ENCODE peak calls at places on chromosome 3, in eight cellular contexts. One of them, this sample, is unnamed.

GRCh38 chr3:103437850-103438249 is 1003.0 kb downstream of the ZPLD1 start:
- ATAC-seq in effector memory CD8-positive, alpha-beta T cell: no peak
- ATAC-seq in stimulated activated naive B cell treated with anti-CD40 and anti-IgM and Interleukin-4, amounts not matched to agents 10 μg/mL and 1 μg/mL and 100 μg/mL, for 72 hours: no peak
- ATAC-seq in Right ventricle myocardium inferior: no peak
- ATAC-seq in CD8-positive, alpha-beta T cell: no peak
- ATAC-seq in upper lobe of left lung: no peak
- ATAC-seq in naive thymus-derived CD4-positive, alpha-beta T cell: no peak
- ATAC-seq in activated T-helper 17 cell treated with anti-CD3 and anti-CD28 coated beads, Interleukin-2, amount 50 U/mL, for 72 hours: no peak
- ATAC-seq in this sample: no peak

GRCh38 chr3:157360044-157360443 is 76.6 kb upstream of the PTX3 start:
- ATAC-seq in effector memory CD8-positive, alpha-beta T cell: no peak
- ATAC-seq in stimulated activated naive B cell treated with anti-CD40 and anti-IgM and Interleukin-4, amounts not matched to agents 10 μg/mL and 1 μg/mL and 100 μg/mL, for 72 hours: no peak
- ATAC-seq in Right ventricle myocardium inferior: no peak
- ATAC-seq in CD8-positive, alpha-beta T cell: no peak
- ATAC-seq in upper lobe of left lung: peak; percentile 35
- ATAC-seq in naive thymus-derived CD4-positive, alpha-beta T cell: no peak
- ATAC-seq in activated T-helper 17 cell treated with anti-CD3 and anti-CD28 coated beads, Interleukin-2, amount 50 U/mL, for 72 hours: no peak
- ATAC-seq in this sample: no peak

GRCh38 chr3:168066882-168067281 is 28.8 kb downstream of the GOLIM4 start:
- ATAC-seq in effector memory CD8-positive, alpha-beta T cell: no peak
- ATAC-seq in stimulated activated naive B cell treated with anti-CD40 and anti-IgM and Interleukin-4, amounts not matched to agents 10 μg/mL and 1 μg/mL and 100 μg/mL, for 72 hours: no peak
- ATAC-seq in Right ventricle myocardium inferior: no peak
- ATAC-seq in CD8-positive, alpha-beta T cell: no peak
- ATAC-seq in upper lobe of left lung: no peak
- ATAC-seq in naive thymus-derived CD4-positive, alpha-beta T cell: no peak
- ATAC-seq in activated T-helper 17 cell treated with anti-CD3 and anti-CD28 coated beads, Interleukin-2, amount 50 U/mL, for 72 hours: no peak
- ATAC-seq in this sample: no peak

GRCh38 chr3:52240059-52240885 is 1.3 kb upstream of the TWF2 start:
- ATAC-seq in effector memory CD8-positive, alpha-beta T cell: no peak
- ATAC-seq in stimulated activated naive B cell treated with anti-CD40 and anti-IgM and Interleukin-4, amounts not matched to agents 10 μg/mL and 1 μg/mL and 100 μg/mL, for 72 hours: no peak
- ATAC-seq in Right ventricle myocardium inferior: peak; percentile 3
- ATAC-seq in CD8-positive, alpha-beta T cell: no peak
- ATAC-seq in upper lobe of left lung: peak; percentile 41
- ATAC-seq in naive thymus-derived CD4-positive, alpha-beta T cell: no peak
- ATAC-seq in activated T-helper 17 cell treated with anti-CD3 and anti-CD28 coated beads, Interleukin-2, amount 50 U/mL, for 72 hours: peak; percentile 54
- ATAC-seq in this sample: peak; percentile 29

GRCh38 chr3:49717539-49718418 is 1.7 kb downstream of the AMIGO3 start:
- ATAC-seq in effector memory CD8-positive, alpha-beta T cell: no peak
- ATAC-seq in stimulated activated naive B cell treated with anti-CD40 and anti-IgM and Interleukin-4, amounts not matched to agents 10 μg/mL and 1 μg/mL and 100 μg/mL, for 72 hours: no peak
- ATAC-seq in Right ventricle myocardium inferior: no peak
- ATAC-seq in CD8-positive, alpha-beta T cell: no peak
- ATAC-seq in upper lobe of left lung: no peak
- ATAC-seq in naive thymus-derived CD4-positive, alpha-beta T cell: no peak
- ATAC-seq in activated T-helper 17 cell treated with anti-CD3 and anti-CD28 coated beads, Interleukin-2, amount 50 U/mL, for 72 hours: no peak
- ATAC-seq in this sample: no peak

GRCh38 chr3:185982632-185983031 is 44.8 kb upstream of the TRA2B start:
- ATAC-seq in effector memory CD8-positive, alpha-beta T cell: no peak
- ATAC-seq in stimulated activated naive B cell treated with anti-CD40 and anti-IgM and Interleukin-4, amounts not matched to agents 10 μg/mL and 1 μg/mL and 100 μg/mL, for 72 hours: no peak
- ATAC-seq in Right ventricle myocardium inferior: no peak
- ATAC-seq in CD8-positive, alpha-beta T cell: no peak
- ATAC-seq in upper lobe of left lung: no peak
- ATAC-seq in naive thymus-derived CD4-positive, alpha-beta T cell: no peak
- ATAC-seq in activated T-helper 17 cell treated with anti-CD3 and anti-CD28 coated beads, Interleukin-2, amount 50 U/mL, for 72 hours: no peak
- ATAC-seq in this sample: no peak

GRCh38 chr3:113753376-113753985 is 6.6 kb downstream of the ATP6V1A start:
- ATAC-seq in effector memory CD8-positive, alpha-beta T cell: no peak
- ATAC-seq in stimulated activated naive B cell treated with anti-CD40 and anti-IgM and Interleukin-4, amounts not matched to agents 10 μg/mL and 1 μg/mL and 100 μg/mL, for 72 hours: no peak
- ATAC-seq in Right ventricle myocardium inferior: no peak
- ATAC-seq in CD8-positive, alpha-beta T cell: no peak
- ATAC-seq in upper lobe of left lung: no peak
- ATAC-seq in naive thymus-derived CD4-positive, alpha-beta T cell: no peak
- ATAC-seq in activated T-helper 17 cell treated with anti-CD3 and anti-CD28 coated beads, Interleukin-2, amount 50 U/mL, for 72 hours: no peak
- ATAC-seq in this sample: no peak

GRCh38 chr3:140920029-140920428 is 21.6 kb upstream of the SLC25A36 start:
- ATAC-seq in effector memory CD8-positive, alpha-beta T cell: no peak
- ATAC-seq in stimulated activated naive B cell treated with anti-CD40 and anti-IgM and Interleukin-4, amounts not matched to agents 10 μg/mL and 1 μg/mL and 100 μg/mL, for 72 hours: no peak
- ATAC-seq in Right ventricle myocardium inferior: no peak
- ATAC-seq in CD8-positive, alpha-beta T cell: no peak
- ATAC-seq in upper lobe of left lung: no peak
- ATAC-seq in naive thymus-derived CD4-positive, alpha-beta T cell: no peak
- ATAC-seq in activated T-helper 17 cell treated with anti-CD3 and anti-CD28 coated beads, Interleukin-2, amount 50 U/mL, for 72 hours: no peak
- ATAC-seq in this sample: no peak

GRCh38 chr3:46188708-46189107 is 19.4 kb downstream of the CCR1 start:
- ATAC-seq in effector memory CD8-positive, alpha-beta T cell: no peak
- ATAC-seq in stimulated activated naive B cell treated with anti-CD40 and anti-IgM and Interleukin-4, amounts not matched to agents 10 μg/mL and 1 μg/mL and 100 μg/mL, for 72 hours: no peak
- ATAC-seq in Right ventricle myocardium inferior: no peak
- ATAC-seq in CD8-positive, alpha-beta T cell: no peak
- ATAC-seq in upper lobe of left lung: no peak
- ATAC-seq in naive thymus-derived CD4-positive, alpha-beta T cell: no peak
- ATAC-seq in activated T-helper 17 cell treated with anti-CD3 and anti-CD28 coated beads, Interleukin-2, amount 50 U/mL, for 72 hours: no peak
- ATAC-seq in this sample: no peak

GRCh38 chr3:109023656-109024254 is 70.1 kb upstream of the GUCA1C start:
- ATAC-seq in effector memory CD8-positive, alpha-beta T cell: peak; percentile 51
- ATAC-seq in stimulated activated naive B cell treated with anti-CD40 and anti-IgM and Interleukin-4, amounts not matched to agents 10 μg/mL and 1 μg/mL and 100 μg/mL, for 72 hours: peak; percentile 66
- ATAC-seq in Right ventricle myocardium inferior: no peak
- ATAC-seq in CD8-positive, alpha-beta T cell: peak; percentile 40
- ATAC-seq in upper lobe of left lung: peak; percentile 59
- ATAC-seq in naive thymus-derived CD4-positive, alpha-beta T cell: peak; percentile 60
- ATAC-seq in activated T-helper 17 cell treated with anti-CD3 and anti-CD28 coated beads, Interleukin-2, amount 50 U/mL, for 72 hours: no peak
- ATAC-seq in this sample: no peak

GRCh38 chr3:150733936-150734794 is 28.8 kb downstream of the SIAH2 start:
- ATAC-seq in effector memory CD8-positive, alpha-beta T cell: no peak
- ATAC-seq in stimulated activated naive B cell treated with anti-CD40 and anti-IgM and Interleukin-4, amounts not matched to agents 10 μg/mL and 1 μg/mL and 100 μg/mL, for 72 hours: no peak
- ATAC-seq in Right ventricle myocardium inferior: peak; percentile 17
- ATAC-seq in CD8-positive, alpha-beta T cell: no peak
- ATAC-seq in upper lobe of left lung: peak; percentile 23
- ATAC-seq in naive thymus-derived CD4-positive, alpha-beta T cell: no peak
- ATAC-seq in activated T-helper 17 cell treated with anti-CD3 and anti-CD28 coated beads, Interleukin-2, amount 50 U/mL, for 72 hours: no peak
- ATAC-seq in this sample: no peak

GRCh38 chr3:64460877-64461276 is 226.9 kb downstream of the ADAMTS9 start:
- ATAC-seq in effector memory CD8-positive, alpha-beta T cell: no peak
- ATAC-seq in stimulated activated naive B cell treated with anti-CD40 and anti-IgM and Interleukin-4, amounts not matched to agents 10 μg/mL and 1 μg/mL and 100 μg/mL, for 72 hours: no peak
- ATAC-seq in Right ventricle myocardium inferior: no peak
- ATAC-seq in CD8-positive, alpha-beta T cell: no peak
- ATAC-seq in upper lobe of left lung: no peak
- ATAC-seq in naive thymus-derived CD4-positive, alpha-beta T cell: no peak
- ATAC-seq in activated T-helper 17 cell treated with anti-CD3 and anti-CD28 coated beads, Interleukin-2, amount 50 U/mL, for 72 hours: no peak
- ATAC-seq in this sample: no peak

GRCh38 chr3:52218454-52218853 is 7.0 kb downstream of the TLR9 start:
- ATAC-seq in effector memory CD8-positive, alpha-beta T cell: peak; percentile 36
- ATAC-seq in stimulated activated naive B cell treated with anti-CD40 and anti-IgM and Interleukin-4, amounts not matched to agents 10 μg/mL and 1 μg/mL and 100 μg/mL, for 72 hours: no peak
- ATAC-seq in Right ventricle myocardium inferior: no peak
- ATAC-seq in CD8-positive, alpha-beta T cell: peak; percentile 8
- ATAC-seq in upper lobe of left lung: no peak
- ATAC-seq in naive thymus-derived CD4-positive, alpha-beta T cell: no peak
- ATAC-seq in activated T-helper 17 cell treated with anti-CD3 and anti-CD28 coated beads, Interleukin-2, amount 50 U/mL, for 72 hours: peak; percentile 27
- ATAC-seq in this sample: no peak

GRCh38 chr3:169619793-169620192 is 43.7 kb downstream of the MECOM start:
- ATAC-seq in effector memory CD8-positive, alpha-beta T cell: no peak
- ATAC-seq in stimulated activated naive B cell treated with anti-CD40 and anti-IgM and Interleukin-4, amounts not matched to agents 10 μg/mL and 1 μg/mL and 100 μg/mL, for 72 hours: no peak
- ATAC-seq in Right ventricle myocardium inferior: no peak
- ATAC-seq in CD8-positive, alpha-beta T cell: no peak
- ATAC-seq in upper lobe of left lung: no peak
- ATAC-seq in naive thymus-derived CD4-positive, alpha-beta T cell: no peak
- ATAC-seq in activated T-helper 17 cell treated with anti-CD3 and anti-CD28 coated beads, Interleukin-2, amount 50 U/mL, for 72 hours: no peak
- ATAC-seq in this sample: no peak

GRCh38 chr3:107661447-107662108 is 138.8 kb downstream of the BBX start:
- ATAC-seq in effector memory CD8-positive, alpha-beta T cell: peak; percentile 75
- ATAC-seq in stimulated activated naive B cell treated with anti-CD40 and anti-IgM and Interleukin-4, amounts not matched to agents 10 μg/mL and 1 μg/mL and 100 μg/mL, for 72 hours: peak; percentile 52
- ATAC-seq in Right ventricle myocardium inferior: no peak
- ATAC-seq in CD8-positive, alpha-beta T cell: peak; percentile 36
- ATAC-seq in upper lobe of left lung: peak; percentile 55
- ATAC-seq in naive thymus-derived CD4-positive, alpha-beta T cell: peak; percentile 31
- ATAC-seq in activated T-helper 17 cell treated with anti-CD3 and anti-CD28 coated beads, Interleukin-2, amount 50 U/mL, for 72 hours: peak; percentile 67
- ATAC-seq in this sample: no peak

This sample was measured in gastroesophageal sphincter.